ENCODE peak calls at places on chromosomes 6 and 20, in ten cellular contexts. N, S, W, U, C, O, B, P, X and V are unnamed samples.

GRCh38 chr6:87705070-87705691 is 3.1 kb upstream of the AKIRIN2 start:
- DNase-seq in N (no peak), S (no peak), W (no peak), U (peak; percentile 22), C (peak; percentile 64), O (no peak), B (peak; percentile 74), P (no peak), X (peak; percentile 56), V (no peak)

GRCh38 chr20:45951474-45951873 is 17.0 kb downstream of the PCIF1 start:
- DNase-seq in N (no peak), S (no peak), W (no peak), U (no peak), C (no peak), O (no peak), B (no peak), P (no peak), X (no peak), V (no peak)

GRCh38 chr6:17169291-17169690 is 67.4 kb downstream of the STMND1 start:
- DNase-seq in N (no peak), S (peak; percentile 21), W (no peak), U (peak; percentile 73), C (peak; percentile 71), O (no peak), B (no peak), P (no peak), X (no peak), V (no peak)

GRCh38 chr6:111527367-111527766 is 44.3 kb upstream of the REV3L start:
- DNase-seq in N (no peak), S (no peak), W (no peak), U (no peak), C (no peak), O (no peak), B (no peak), P (no peak), X (no peak), V (no peak)

GRCh38 chr20:39155996-39156395 is 193.9 kb downstream of the DHX35 start:
- DNase-seq in N (no peak), S (no peak), W (no peak), U (no peak), C (no peak), O (no peak), B (no peak), P (no peak), X (no peak), V (no peak)

GRCh38 chr6:20847904-20848303 is 313.6 kb downstream of the CDKAL1 start:
- DNase-seq in N (no peak), S (no peak), W (no peak), U (no peak), C (no peak), O (no peak), B (no peak), P (no peak), X (no peak), V (no peak)

GRCh38 chr6:130969807-130970491 is 93.1 kb downstream of the EPB41L2 start:
- DNase-seq in N (no peak), S (peak; percentile 83), W (no peak), U (peak; percentile 45), C (peak; percentile 50), O (no peak), B (no peak), P (no peak), X (no peak), V (peak; percentile 21)

GRCh38 chr6:46989384-46989783 is 52.7 kb downstream of the ADGRF1 start:
- DNase-seq in N (no peak), S (no peak), W (no peak), U (no peak), C (no peak), O (no peak), B (no peak), P (no peak), X (no peak), V (no peak)

GRCh38 chr6:34132486-34133185 is 13.3 kb downstream of the GRM4 start:
- DNase-seq in N (no peak), S (peak; percentile 45), W (no peak), U (peak; percentile 45), C (peak; percentile 37), O (no peak), B (peak; percentile 43), P (peak; percentile 52), X (peak; percentile 57), V (no peak)

GRCh38 chr20:31821427-31821826 is 2.3 kb downstream of the MYLK2 start:
- DNase-seq in N (no peak), S (no peak), W (no peak), U (no peak), C (no peak), O (no peak), B (no peak), P (no peak), X (no peak), V (no peak)

GRCh38 chr6:39430968-39431523 is 108.5 kb upstream of the KCNK16 start:
- DNase-seq in N (no peak), S (peak; percentile 20), W (peak; percentile 88), U (no peak), C (peak; percentile 68), O (peak; percentile 71), B (peak; percentile 37), P (peak; percentile 34), X (peak; percentile 28), V (peak; percentile 96)

GRCh38 chr6:87660226-87660886 is 41.7 kb downstream of the AKIRIN2 start:
- DNase-seq in N (no peak), S (peak; percentile 35), W (no peak), U (peak; percentile 65), C (peak; percentile 89), O (no peak), B (peak; percentile 69), P (peak; percentile 26), X (peak; percentile 21), V (no peak)